ENCODE peak calls at places on chromosomes 2 and 18, in ten cellular contexts. One of them, this sample, is unnamed.
A peak's percentile ranks its signal among the peaks of the same experiment; 100 is the strongest.

GRCh38 chr18:26813043-26813442 is 52.5 kb downstream of the AQP4 start:
- DNase-seq in adrenal gland: peak; percentile 55
- DNase-seq in colonic mucosa: peak; percentile 28
- DNase-seq in fibroblast of villous mesenchyme: no peak
- DNase-seq in OCI-LY7: peak; percentile 20
- DNase-seq in GM23338: peak; percentile 80
- DNase-seq in endodermal cell: peak; percentile 84
- DNase-seq in fibroblast of lung: peak; percentile 3
- DNase-seq in endothelial cell: peak; percentile 45
- DNase-seq in left lung: no peak
- DNase-seq in this sample: no peak

GRCh38 chr18:10122116-10122515 is 208.3 kb downstream of the VAPA start:
- DNase-seq in OCI-LY7: no peak
- DNase-seq in adrenal gland: no peak
- DNase-seq in endothelial cell: no peak
- DNase-seq in fibroblast of lung: peak; percentile 90
- DNase-seq in left lung: no peak
- DNase-seq in colonic mucosa: no peak
- DNase-seq in endodermal cell: no peak
- DNase-seq in fibroblast of villous mesenchyme: peak; percentile 94
- DNase-seq in GM23338: no peak
- DNase-seq in this sample: no peak

GRCh38 chr18:70321616-70322015 is 32.8 kb downstream of the SOCS6 start:
- DNase-seq in colonic mucosa: no peak
- DNase-seq in endothelial cell: no peak
- DNase-seq in OCI-LY7: no peak
- DNase-seq in left lung: no peak
- DNase-seq in GM23338: no peak
- DNase-seq in endodermal cell: no peak
- DNase-seq in fibroblast of lung: no peak
- DNase-seq in fibroblast of villous mesenchyme: no peak
- DNase-seq in adrenal gland: no peak
- DNase-seq in this sample: no peak

GRCh38 chr2:121071058-121071504 is 213.9 kb downstream of the TFCP2L1 start:
- DNase-seq in fibroblast of villous mesenchyme: peak; percentile 51
- DNase-seq in endodermal cell: peak; percentile 97
- DNase-seq in endothelial cell: peak; percentile 91
- DNase-seq in colonic mucosa: peak; percentile 70
- DNase-seq in fibroblast of lung: peak; percentile 13
- DNase-seq in OCI-LY7: peak; percentile 51
- DNase-seq in adrenal gland: peak; percentile 79
- DNase-seq in GM23338: peak; percentile 87
- DNase-seq in left lung: peak; percentile 88
- DNase-seq in this sample: peak; percentile 83

GRCh38 chr2:18490901-18491300 is 69.6 kb downstream of the RDH14 start:
- DNase-seq in adrenal gland: no peak
- DNase-seq in left lung: no peak
- DNase-seq in OCI-LY7: no peak
- DNase-seq in endodermal cell: no peak
- DNase-seq in endothelial cell: no peak
- DNase-seq in fibroblast of villous mesenchyme: no peak
- DNase-seq in fibroblast of lung: no peak
- DNase-seq in GM23338: no peak
- DNase-seq in colonic mucosa: no peak
- DNase-seq in this sample: no peak

GRCh38 chr2:186590538-186591441 is 934 bp downstream of the ITGAV start:
- DNase-seq in colonic mucosa: peak; percentile 49
- DNase-seq in fibroblast of lung: peak; percentile 79
- DNase-seq in left lung: no peak
- DNase-seq in adrenal gland: peak; percentile 44
- DNase-seq in fibroblast of villous mesenchyme: peak; percentile 65
- DNase-seq in endothelial cell: no peak
- DNase-seq in OCI-LY7: peak; percentile 3
- DNase-seq in endodermal cell: peak; percentile 82
- DNase-seq in GM23338: peak; percentile 57
- DNase-seq in this sample: no peak

GRCh38 chr2:232393556-232393955 is 13.1 kb upstream of the ALPG start:
- DNase-seq in GM23338: no peak
- DNase-seq in OCI-LY7: no peak
- DNase-seq in endothelial cell: no peak
- DNase-seq in endodermal cell: no peak
- DNase-seq in fibroblast of lung: no peak
- DNase-seq in adrenal gland: no peak
- DNase-seq in fibroblast of villous mesenchyme: no peak
- DNase-seq in colonic mucosa: no peak
- DNase-seq in left lung: peak; percentile 42
- DNase-seq in this sample: no peak

GRCh38 chr2:24919100-24919976 is 699 bp downstream of the ADCY3 start:
- DNase-seq in colonic mucosa: peak; percentile 63
- DNase-seq in endothelial cell: peak; percentile 34
- DNase-seq in OCI-LY7: peak; percentile 46
- DNase-seq in left lung: peak; percentile 83
- DNase-seq in GM23338: peak; percentile 50
- DNase-seq in fibroblast of villous mesenchyme: peak; percentile 53
- DNase-seq in fibroblast of lung: peak; percentile 11
- DNase-seq in endodermal cell: peak; percentile 71
- DNase-seq in adrenal gland: no peak
- DNase-seq in this sample: no peak

GRCh38 chr2:73984203-73984921 is at the start of gene TET3:
- DNase-seq in colonic mucosa: peak; percentile 62
- DNase-seq in OCI-LY7: peak; percentile 79
- DNase-seq in endodermal cell: peak; percentile 79
- DNase-seq in fibroblast of villous mesenchyme: no peak
- DNase-seq in adrenal gland: peak; percentile 45
- DNase-seq in left lung: peak; percentile 94
- DNase-seq in endothelial cell: peak; percentile 49
- DNase-seq in GM23338: peak; percentile 58
- DNase-seq in fibroblast of lung: no peak
- DNase-seq in this sample: peak; percentile 49

GRCh38 chr2:216632952-216633615 is at the start of gene IGFBP2:
- DNase-seq in fibroblast of villous mesenchyme: peak; percentile 61
- DNase-seq in fibroblast of lung: peak; percentile 74
- DNase-seq in left lung: no peak
- DNase-seq in adrenal gland: no peak
- DNase-seq in GM23338: peak; percentile 95
- DNase-seq in OCI-LY7: no peak
- DNase-seq in endothelial cell: peak; percentile 79
- DNase-seq in colonic mucosa: peak; percentile 46
- DNase-seq in endodermal cell: peak; percentile 94
- DNase-seq in this sample: peak; percentile 63

GRCh38 chr2:74048843-74049519 is 64.3 kb downstream of the TET3 start:
- DNase-seq in GM23338: no peak
- DNase-seq in colonic mucosa: no peak
- DNase-seq in OCI-LY7: no peak
- DNase-seq in adrenal gland: no peak
- DNase-seq in left lung: no peak
- DNase-seq in endothelial cell: no peak
- DNase-seq in fibroblast of villous mesenchyme: no peak
- DNase-seq in fibroblast of lung: no peak
- DNase-seq in endodermal cell: no peak
- DNase-seq in this sample: no peak

GRCh38 chr2:176682278-176682677 is 413.0 kb downstream of the MTX2 start:
- DNase-seq in OCI-LY7: no peak
- DNase-seq in fibroblast of villous mesenchyme: peak; percentile 72
- DNase-seq in GM23338: no peak
- DNase-seq in adrenal gland: no peak
- DNase-seq in endothelial cell: no peak
- DNase-seq in left lung: no peak
- DNase-seq in colonic mucosa: no peak
- DNase-seq in fibroblast of lung: no peak
- DNase-seq in endodermal cell: no peak
- DNase-seq in this sample: no peak

GRCh38 chr18:9380571-9381390 is 46.2 kb downstream of the TWSG1 start:
- DNase-seq in endothelial cell: no peak
- DNase-seq in fibroblast of lung: peak; percentile 57
- DNase-seq in GM23338: no peak
- DNase-seq in adrenal gland: no peak
- DNase-seq in endodermal cell: no peak
- DNase-seq in left lung: no peak
- DNase-seq in colonic mucosa: no peak
- DNase-seq in fibroblast of villous mesenchyme: peak; percentile 98
- DNase-seq in OCI-LY7: no peak
- DNase-seq in this sample: no peak

GRCh38 chr2:71719520-71720282 is 266.3 kb downstream of the DYSF start:
- DNase-seq in endothelial cell: no peak
- DNase-seq in adrenal gland: no peak
- DNase-seq in colonic mucosa: no peak
- DNase-seq in left lung: no peak
- DNase-seq in fibroblast of villous mesenchyme: no peak
- DNase-seq in endodermal cell: no peak
- DNase-seq in fibroblast of lung: no peak
- DNase-seq in GM23338: no peak
- DNase-seq in OCI-LY7: no peak
- DNase-seq in this sample: no peak

GRCh38 chr2:54497738-54498680 is 41.9 kb downstream of the SPTBN1 start:
- DNase-seq in endodermal cell: peak; percentile 74
- DNase-seq in OCI-LY7: peak; percentile 36
- DNase-seq in colonic mucosa: peak; percentile 35
- DNase-seq in adrenal gland: no peak
- DNase-seq in left lung: no peak
- DNase-seq in endothelial cell: peak; percentile 47
- DNase-seq in fibroblast of villous mesenchyme: peak; percentile 57
- DNase-seq in fibroblast of lung: no peak
- DNase-seq in GM23338: peak; percentile 68
- DNase-seq in this sample: no peak

GRCh38 chr2:198296665-198297308 is 492.4 kb downstream of the PLCL1 start:
- DNase-seq in GM23338: peak; percentile 88
- DNase-seq in fibroblast of villous mesenchyme: peak; percentile 47
- DNase-seq in endodermal cell: peak; percentile 89
- DNase-seq in OCI-LY7: peak; percentile 74
- DNase-seq in fibroblast of lung: peak; percentile 28
- DNase-seq in left lung: no peak
- DNase-seq in endothelial cell: peak; percentile 72
- DNase-seq in adrenal gland: peak; percentile 63
- DNase-seq in colonic mucosa: peak; percentile 56
- DNase-seq in this sample: peak; percentile 60

GRCh38 chr18:57744211-57744694 is 58.9 kb downstream of the ATP8B1 start:
- DNase-seq in colonic mucosa: peak; percentile 23
- DNase-seq in adrenal gland: no peak
- DNase-seq in OCI-LY7: no peak
- DNase-seq in fibroblast of lung: peak; percentile 53
- DNase-seq in endodermal cell: no peak
- DNase-seq in endothelial cell: no peak
- DNase-seq in fibroblast of villous mesenchyme: no peak
- DNase-seq in left lung: no peak
- DNase-seq in GM23338: no peak
- DNase-seq in this sample: no peak

GRCh38 chr2:121184248-121184862 is 100.6 kb downstream of the TFCP2L1 start:
- DNase-seq in colonic mucosa: no peak
- DNase-seq in GM23338: no peak
- DNase-seq in endothelial cell: no peak
- DNase-seq in fibroblast of villous mesenchyme: no peak
- DNase-seq in adrenal gland: no peak
- DNase-seq in left lung: no peak
- DNase-seq in OCI-LY7: no peak
- DNase-seq in endodermal cell: no peak
- DNase-seq in fibroblast of lung: no peak
- DNase-seq in this sample: no peak

GRCh38 chr2:86087936-86088850 is 17.5 kb downstream of the POLR1A start:
- DNase-seq in OCI-LY7: no peak
- DNase-seq in endothelial cell: no peak
- DNase-seq in fibroblast of villous mesenchyme: no peak
- DNase-seq in GM23338: peak; percentile 39
- DNase-seq in left lung: no peak
- DNase-seq in adrenal gland: no peak
- DNase-seq in colonic mucosa: no peak
- DNase-seq in endodermal cell: peak; percentile 59
- DNase-seq in fibroblast of lung: no peak
- DNase-seq in this sample: no peak
- TF ChIP-seq CTCF in OCI-LY7: peak; percentile 76
- TF ChIP-seq CTCF in endothelial cell: peak; percentile 66
- TF ChIP-seq CTCF in fibroblast of villous mesenchyme: peak; percentile 47
- TF ChIP-seq CTCF in GM23338: peak; percentile 80
- TF ChIP-seq CTCF in left lung: no peak
- TF ChIP-seq CTCF in adrenal gland: peak; percentile 12
- TF ChIP-seq CTCF in colonic mucosa: no peak
- TF ChIP-seq CTCF in endodermal cell: peak; percentile 81
- TF ChIP-seq CTCF in fibroblast of lung: no peak
- TF ChIP-seq CTCF in this sample: peak; percentile 53

GRCh38 chr2:98795903-98796676 is 65.2 kb upstream of the MGAT4A start:
- DNase-seq in endothelial cell: no peak
- DNase-seq in OCI-LY7: no peak
- DNase-seq in colonic mucosa: no peak
- DNase-seq in endodermal cell: no peak
- DNase-seq in GM23338: peak; percentile 22
- DNase-seq in fibroblast of villous mesenchyme: no peak
- DNase-seq in left lung: no peak
- DNase-seq in fibroblast of lung: no peak
- DNase-seq in adrenal gland: no peak
- DNase-seq in this sample: no peak
- TF ChIP-seq CTCF in endothelial cell: no peak
- TF ChIP-seq CTCF in OCI-LY7: no peak
- TF ChIP-seq CTCF in colonic mucosa: no peak
- TF ChIP-seq CTCF in endodermal cell: no peak
- TF ChIP-seq CTCF in GM23338: no peak
- TF ChIP-seq CTCF in fibroblast of villous mesenchyme: no peak
- TF ChIP-seq CTCF in left lung: no peak
- TF ChIP-seq CTCF in fibroblast of lung: no peak
- TF ChIP-seq CTCF in adrenal gland: no peak
- TF ChIP-seq CTCF in this sample: no peak

DNA sequence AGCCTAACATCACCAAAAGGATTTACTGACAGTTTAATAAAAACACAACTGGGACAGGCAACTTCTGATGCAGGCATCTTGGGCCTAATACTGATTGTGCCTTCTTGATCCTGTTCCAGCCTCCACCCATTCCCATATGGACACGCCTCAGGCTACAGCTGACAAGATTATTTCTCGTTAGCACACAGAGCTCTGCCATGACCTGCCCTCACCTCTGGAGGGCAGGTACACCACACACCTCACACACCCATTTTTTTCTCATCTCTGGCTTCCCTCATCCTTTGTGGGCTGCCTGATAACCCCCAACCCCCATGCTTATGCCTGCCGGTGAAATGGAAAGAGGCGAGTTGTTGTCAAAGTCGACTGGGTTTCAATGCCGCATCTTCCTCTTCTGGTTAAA is 147.0 kb downstream of the ANTXR1 start:
- DNase-seq in left lung: no peak
- DNase-seq in endodermal cell: peak; percentile 85
- DNase-seq in adrenal gland: no peak
- DNase-seq in colonic mucosa: peak; percentile 46
- DNase-seq in fibroblast of villous mesenchyme: no peak
- DNase-seq in OCI-LY7: no peak
- DNase-seq in fibroblast of lung: no peak
- DNase-seq in endothelial cell: no peak
- DNase-seq in GM23338: peak; percentile 81
- DNase-seq in this sample: no peak
- TF ChIP-seq CTCF in left lung: no peak
- TF ChIP-seq CTCF in endodermal cell: peak; percentile 77
- TF ChIP-seq CTCF in adrenal gland: no peak
- TF ChIP-seq CTCF in colonic mucosa: peak; percentile 41
- TF ChIP-seq CTCF in fibroblast of villous mesenchyme: no peak
- TF ChIP-seq CTCF in OCI-LY7: no peak
- TF ChIP-seq CTCF in fibroblast of lung: no peak
- TF ChIP-seq CTCF in endothelial cell: no peak
- TF ChIP-seq CTCF in GM23338: peak; percentile 65
- TF ChIP-seq CTCF in this sample: peak; percentile 11

DNA sequence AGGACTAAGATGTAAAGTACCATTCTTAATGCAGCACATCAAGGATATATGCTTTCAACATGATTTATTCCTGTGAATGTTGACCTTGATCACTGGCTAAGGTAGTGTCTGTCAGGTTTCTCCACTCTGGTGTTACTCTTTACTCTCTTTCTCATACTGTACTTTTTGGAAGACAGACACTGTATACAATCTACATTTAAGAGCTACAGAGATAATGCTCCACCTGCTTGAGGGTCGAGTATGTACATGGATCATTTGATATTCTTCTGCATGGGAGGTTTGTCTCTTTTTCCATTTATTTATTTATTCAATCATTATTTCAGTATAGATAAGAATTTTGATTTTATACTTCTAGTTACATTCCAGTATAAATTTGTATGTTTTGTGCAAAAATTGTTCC is 199.5 kb upstream of the RGPD4 start:
- DNase-seq in OCI-LY7: no peak
- DNase-seq in fibroblast of lung: no peak
- DNase-seq in colonic mucosa: no peak
- DNase-seq in left lung: no peak
- DNase-seq in fibroblast of villous mesenchyme: no peak
- DNase-seq in endodermal cell: no peak
- DNase-seq in GM23338: peak; percentile 35
- DNase-seq in endothelial cell: no peak
- DNase-seq in adrenal gland: no peak
- DNase-seq in this sample: no peak
- TF ChIP-seq CTCF in OCI-LY7: no peak
- TF ChIP-seq CTCF in fibroblast of lung: no peak
- TF ChIP-seq CTCF in colonic mucosa: no peak
- TF ChIP-seq CTCF in left lung: no peak
- TF ChIP-seq CTCF in fibroblast of villous mesenchyme: no peak
- TF ChIP-seq CTCF in endodermal cell: no peak
- TF ChIP-seq CTCF in GM23338: peak; percentile 51
- TF ChIP-seq CTCF in endothelial cell: peak; percentile 31
- TF ChIP-seq CTCF in adrenal gland: no peak
- TF ChIP-seq CTCF in this sample: no peak